ENCODE peak calls at places on chromosomes 7 and 10, in eight cellular contexts. U is HTR-8/SVneo; X is NCI-H2227 treated with DMSO at 0.1 percent for 48 hours; T is NCI-H1105 treated with DMSO at 0.1 percent for 48 hours; G is ELF-1; F is stimulated activated effector memory CD8-positive, alpha-beta T cell treated with anti-CD3 and anti-CD28 coated beads, Interleukin-12 subunit alpha, Interleukin-12 subunit beta, amount 100 ng/mL, for 72 hours; J is M059J; C is tibial artery. P is an unnamed sample.

GRCh38 chr7:80851896-80852476 is 66.9 kb downstream of the SEMA3C start:
- DNase-seq in T (no peak), C (no peak), J (peak), U (no peak), G (no peak), F (no peak), X (no peak), P (no peak)

GRCh38 chr10:606767-607544 is 82.5 kb downstream of the DIP2C start:
- DNase-seq in C (no peak), T (no peak), G (no peak), U (no peak), X (no peak), F (no peak), J (no peak), P (no peak)

GRCh38 chr10:6151087-6151977 is 51.4 kb upstream of the PFKFB3 start:
- DNase-seq in X (peak), U (no peak), J (no peak), C (peak), T (no peak), G (peak), F (no peak), P (no peak)

GRCh38 chr7:137990251-137990901 is 11.5 kb downstream of the CREB3L2 start:
- DNase-seq in C (no peak), J (peak), U (no peak), T (no peak), G (no peak), X (no peak), F (no peak), P (no peak)

GRCh38 chr10:8174762-8175161 is 120.3 kb downstream of the GATA3 start:
- DNase-seq in F (no peak), G (peak), C (no peak), J (no peak), X (no peak), U (no peak), T (peak), P (no peak)

GRCh38 chr10:116910924-116911323 is 61.6 kb downstream of the ENO4 start:
- DNase-seq in U (no peak), G (no peak), C (no peak), X (no peak), T (peak), F (no peak), J (no peak), P (no peak)

GRCh38 chr7:39693812-39694211 is 70.4 kb downstream of the RALA start:
- DNase-seq in U (no peak), G (no peak), X (no peak), C (no peak), F (no peak), J (no peak), T (no peak), P (no peak)

GRCh38 chr7:92523110-92523509 is 5.2 kb downstream of the PEX1 start:
- DNase-seq in T (no peak), X (no peak), U (no peak), F (no peak), C (no peak), G (no peak), J (no peak), P (no peak)

GRCh38 chr10:128468462-128468861 is 342.2 kb upstream of the MKI67 start:
- DNase-seq in U (no peak), X (no peak), J (no peak), G (no peak), C (no peak), T (peak), F (no peak), P (no peak)

GRCh38 chr7:130294314-130294713 is 1.4 kb downstream of the CPA4 start:
- DNase-seq in T (no peak), F (no peak), G (no peak), X (no peak), J (peak), U (no peak), C (no peak), P (no peak)

GRCh38 chr7:65397730-65398142 is 24.1 kb downstream of the ZNF92 start:
- DNase-seq in J (no peak), X (no peak), F (no peak), T (no peak), G (peak), U (no peak), C (no peak), P (no peak)

GRCh38 chr7:199465-200249 is 7.3 kb downstream of the FAM20C start:
- DNase-seq in U (no peak), G (no peak), C (no peak), F (no peak), T (no peak), X (no peak), J (no peak), P (no peak)

GRCh38 chr10:92575961-92576360 is 2.1 kb upstream of the IDE start:
- DNase-seq in T (no peak), G (no peak), C (no peak), F (no peak), X (no peak), J (peak), U (no peak), P (no peak)

GRCh38 chr7:22364910-22365309 is 8.0 kb upstream of the RAPGEF5 start:
- DNase-seq in J (no peak), G (no peak), T (no peak), F (no peak), X (no peak), C (no peak), U (no peak), P (no peak)

GRCh38 chr10:125823663-125824251 is 411 bp downstream of the BCCIP start:
- DNase-seq in J (peak), F (no peak), T (no peak), U (no peak), G (peak), X (peak), C (no peak), P (no peak)

GRCh38 chr10:78312197-78313046 is 278.8 kb downstream of the RPS24 start:
- DNase-seq in T (no peak), X (no peak), F (no peak), U (no peak), C (no peak), J (peak), G (peak), P (no peak)

GRCh38 chr10:84739641-84740040 is 411.3 kb downstream of the CCSER2 start:
- DNase-seq in U (no peak), C (no peak), F (no peak), G (no peak), J (no peak), T (no peak), X (no peak), P (no peak)

GRCh38 chr7:12067156-12067831 is 143.8 kb upstream of the TMEM106B start:
- DNase-seq in J (peak), G (peak), F (peak), U (peak), X (peak), C (no peak), T (peak), P (peak)

GRCh38 chr10:133325392-133325760 is 11.3 kb downstream of the CALY start:
- DNase-seq in F (no peak), T (no peak), U (no peak), G (no peak), J (no peak), X (no peak), C (no peak), P (no peak)

GRCh38 chr7:93146465-93147127 is 1.6 kb downstream of the SAMD9L start:
- DNase-seq in X (no peak), T (no peak), J (peak), G (no peak), F (no peak), C (no peak), U (no peak), P (no peak)

GRCh38 chr7:1455241-1455939 is 3.9 kb downstream of the MICALL2 start:
- DNase-seq in J (no peak), X (no peak), C (no peak), T (no peak), F (no peak), G (peak), U (no peak), P (no peak)